ENCODE peak calls at places on chromosome 18, in four cellular contexts. O, Z, R and D are unnamed samples. For H3K4me1, the result is how much of the 10 kb centered on the place peaks cover.

GRCh38 chr18:22542400-22542835 is 124.7 kb upstream of the CTAGE1 start:
- ATAC-seq in O (no peak), Z (peak), R (peak), D (peak)

GRCh38 chr18:29305516-29305915 is 1128.6 kb upstream of the CDH2 start:
- ATAC-seq in O (no peak), Z (no peak), R (no peak), D (no peak)

GRCh38 chr18:26746284-26747130 is 119.0 kb downstream of the AQP4 start:
- ATAC-seq in O (no peak), Z (no peak), R (no peak), D (no peak)

GRCh38 chr18:50871846-50872245 is 7.1 kb upstream of the ME2 start:
- ATAC-seq in O (no peak), Z (no peak), R (no peak), D (no peak)

GRCh38 chr18:61929881-61930640 is 37.3 kb upstream of the RNF152 start:
- ATAC-seq in O (no peak), Z (no peak), R (no peak), D (no peak)

GRCh38 chr18:25423760-25424159 is 71.8 kb upstream of the ZNF521 start:
- ATAC-seq in O (no peak), Z (no peak), R (no peak), D (no peak)

GRCh38 chr18:32072321-32072720 is 19.4 kb upstream of the RNF138 start:
- ATAC-seq in O (peak), Z (no peak), R (no peak), D (no peak)

GRCh38 chr18:12231040-12231882 is 22.9 kb upstream of the CIDEA start:
- ATAC-seq in O (no peak), Z (no peak), R (peak), D (no peak)

GRCh38 chr18:78305789-78306188 is 673.8 kb upstream of the SALL3 start:
- ATAC-seq in O (no peak), Z (no peak), R (no peak), D (no peak)

GRCh38 chr18:23113576-23113975 is 21.7 kb upstream of the CABLES1 start:
- ATAC-seq in O (no peak), Z (no peak), R (peak), D (no peak)

GRCh38 chr18:78655921-78656320 is 323.7 kb upstream of the SALL3 start:
- ATAC-seq in O (no peak), Z (no peak), R (no peak), D (no peak)

GRCh38 chr18:38961880-38962279 is 1396.3 kb upstream of the CELF4 start:
- ATAC-seq in O (peak), Z (no peak), R (no peak), D (no peak)

GRCh38 chr18:29753379-29753778 is 1289.2 kb downstream of the DSC3 start:
- ATAC-seq in O (no peak), Z (no peak), R (no peak), D (no peak)

GRCh38 chr18:68454511-68455228 is 260.2 kb downstream of the TMX3 start:
- ATAC-seq in O (no peak), Z (no peak), R (no peak), D (no peak)

GRCh38 chr18:9259148-9259547 is 75.4 kb upstream of the TWSG1 start:
- ATAC-seq in O (no peak), Z (no peak), R (no peak), D (no peak)

GRCh38 chr18:80228051-80228848 is 19.1 kb downstream of the PARD6G start:
- ATAC-seq in O (no peak), Z (no peak), R (no peak), D (no peak)

GRCh38 chr18:31612124-31612523 is 20.4 kb downstream of the TTR start:
- ATAC-seq in O (no peak), Z (no peak), R (no peak), D (no peak)

GRCh38 chr18:13418013-13418710 is 199.6 kb downstream of the LDLRAD4 start:
- ATAC-seq in O (no peak), Z (peak), R (no peak), D (no peak)

GRCh38 chr18:31677592-31677991 is 6.8 kb downstream of the B4GALT6 start:
- ATAC-seq in O (peak), Z (no peak), R (no peak), D (no peak)

GRCh38 chr18:3466051-3466450 is 16.1 kb downstream of the TGIF1 start:
- ATAC-seq in O (no peak), Z (no peak), R (no peak), D (no peak)

GRCh38 chr18:59631583-59632181 is 65.5 kb downstream of the CCBE1 start:
- ATAC-seq in O (peak), Z (no peak), R (no peak), D (no peak)

GRCh38 chr18:36455931-36456330 is 158.4 kb downstream of the FHOD3 start:
- ATAC-seq in O (no peak), Z (no peak), R (no peak), D (no peak)

GRCh38 chr18:67957684-67958083 is 441.2 kb upstream of the DSEL start:
- ATAC-seq in O (no peak), Z (no peak), R (no peak), D (no peak)

GRCh38 chr18:55105873-55106272 is 146.6 kb upstream of the CCDC68 start:
- ATAC-seq in O (no peak), Z (no peak), R (no peak), D (no peak)

GRCh38 chr18:30684825-30685481 is 357.6 kb downstream of the DSC3 start:
- ATAC-seq in O (peak), Z (no peak), R (no peak), D (no peak)

GRCh38 chr18:23137093-23137640 is 1.9 kb downstream of the CABLES1 start:
- ATAC-seq in O (peak), Z (no peak), R (no peak), D (no peak)

GRCh38 chr18:48975817-48976649 is 25.3 kb upstream of the SMAD7 start:
- ATAC-seq in O (peak), Z (peak), R (peak), D (peak)

GRCh38 chr18:48983793-48984437 is 33.1 kb upstream of the SMAD7 start:
- ATAC-seq in O (no peak), Z (no peak), R (no peak), D (no peak)

GRCh38 chr18:48977914-48978313 is 27.1 kb upstream of the SMAD7 start:
- ATAC-seq in O (no peak), Z (no peak), R (no peak), D (no peak)

GRCh38 chr18:48982269-48982668 is 31.5 kb upstream of the SMAD7 start:
- ATAC-seq in O (no peak), Z (peak), R (no peak), D (no peak)

DNA sequence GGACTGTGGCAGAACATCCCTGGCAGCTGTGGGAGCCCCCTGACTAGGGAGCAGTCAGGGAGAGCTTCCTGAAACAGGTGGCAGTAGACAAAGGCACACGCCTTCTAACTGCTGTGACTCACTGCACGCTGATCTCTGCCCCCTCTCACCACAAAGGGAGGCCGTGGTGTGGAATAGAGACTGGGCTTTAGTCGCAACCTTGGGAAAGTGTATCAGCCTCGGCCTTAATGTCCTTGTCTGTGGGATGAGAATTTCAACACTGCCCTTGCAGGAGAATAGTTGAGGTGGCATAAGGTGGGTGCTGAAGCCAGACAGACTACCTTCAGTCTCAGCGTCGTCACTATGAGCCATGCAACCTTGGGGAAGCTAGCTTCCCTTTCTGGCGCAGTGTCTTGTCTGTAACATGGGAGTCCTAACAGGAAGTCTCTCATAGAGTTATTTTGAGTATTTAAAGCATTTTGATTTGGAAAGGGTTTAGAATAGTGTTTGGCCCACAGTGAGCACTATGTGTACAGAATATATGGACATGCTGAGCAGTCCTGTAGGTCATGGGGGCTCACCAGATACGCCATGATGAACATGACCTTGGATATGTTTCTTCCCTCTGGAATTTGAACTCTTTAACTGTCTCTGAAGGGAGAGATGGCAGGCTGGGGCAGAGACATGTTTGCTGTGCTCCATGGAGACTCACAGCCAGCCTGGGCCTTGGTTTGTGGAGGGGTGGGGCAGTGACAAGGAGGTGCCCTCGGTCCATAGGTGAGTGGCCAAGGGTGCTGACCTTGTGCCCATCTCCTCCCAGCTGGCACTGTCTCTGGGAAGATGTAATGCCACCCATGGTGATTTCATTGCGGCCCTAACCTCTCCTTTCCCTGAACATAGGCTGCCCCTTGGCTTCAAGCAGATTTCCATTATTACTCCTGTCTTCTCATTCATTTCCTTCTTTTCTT is 29.5 kb upstream of the SMAD7 start:
- ATAC-seq in O (no peak), Z (peak), R (no peak), D (no peak)
- TF ChIP-seq POLR2AphosphoS5 in O (no peak), Z (no peak), R (no peak), D (no peak)

DNA sequence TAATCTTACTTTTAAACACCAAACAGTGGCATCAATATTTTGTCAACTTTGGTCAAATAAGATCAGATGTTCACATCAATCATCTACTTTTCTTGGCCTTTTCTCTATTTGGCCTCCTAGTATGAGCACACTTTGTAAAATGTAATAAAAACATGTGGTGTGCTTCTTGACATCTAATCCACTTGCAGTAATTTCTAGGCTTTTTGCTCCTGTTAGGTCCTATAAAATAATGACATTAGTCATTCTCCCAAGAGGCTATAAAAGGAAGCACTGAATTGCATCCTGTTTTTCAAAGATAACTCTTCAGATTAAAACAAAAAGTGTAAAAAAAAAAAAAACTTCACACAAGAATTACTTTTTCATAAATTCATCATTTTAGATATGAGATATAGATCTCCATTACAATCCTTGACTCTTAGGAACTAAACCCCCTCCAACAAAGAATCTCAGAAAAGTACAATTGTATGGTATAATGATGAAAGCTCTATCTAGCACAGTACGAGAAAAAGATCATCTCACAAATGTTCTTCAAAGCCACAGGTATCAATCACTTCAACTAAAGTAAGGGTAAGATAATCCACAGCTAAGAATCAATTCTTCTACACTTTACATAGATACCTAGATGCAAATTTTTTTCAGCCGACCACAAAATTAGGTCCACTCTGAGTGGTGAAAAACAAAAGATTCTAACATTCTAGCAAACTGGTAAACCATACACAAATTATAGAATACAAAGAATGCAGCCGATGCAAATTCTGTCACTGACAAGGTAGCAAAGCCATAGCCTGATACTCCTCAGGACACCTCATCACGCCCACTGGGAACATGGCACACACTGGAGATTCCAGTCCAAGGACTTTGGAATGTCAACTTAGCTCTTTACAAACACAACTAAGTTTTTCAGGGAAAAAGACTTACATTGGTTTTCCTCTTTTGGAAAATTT is 2.7 kb downstream of the BCL2 start:
- ATAC-seq in O (peak), Z (no peak), R (no peak), D (no peak)
- H3K4me3 ChIP-seq in O (peak), Z (no peak), R (no peak), D (peak)

GRCh38 chr18:63183263-63183662 is 136.3 kb downstream of the BCL2 start:
- ATAC-seq in O (no peak), Z (no peak), R (no peak), D (no peak)
- H3K4me1 ChIP-seq in O (half or more), Z (under half), R (under half), D (under half)

GRCh38 chr18:72104851-72105250 is 439.3 kb downstream of the CBLN2 start:
- ATAC-seq in O (no peak), Z (no peak), R (no peak), D (no peak)

GRCh38 chr18:72107647-72108046 is 436.5 kb downstream of the CBLN2 start:
- ATAC-seq in O (no peak), Z (no peak), R (no peak), D (no peak)
- TF ChIP-seq POLR2AphosphoS5 in O (no peak), Z (no peak), R (no peak), D (no peak)

GRCh38 chr18:76566987-76567386 is 71.9 kb upstream of the ZNF516 start:
- ATAC-seq in O (no peak), Z (no peak), R (no peak), D (no peak)

GRCh38 chr18:76567835-76568445 is 72.9 kb upstream of the ZNF516 start:
- ATAC-seq in O (no peak), Z (no peak), R (no peak), D (no peak)

GRCh38 chr18:76564117-76564516 is 69.1 kb upstream of the ZNF516 start:
- ATAC-seq in O (no peak), Z (no peak), R (no peak), D (no peak)

GRCh38 chr18:76564636-76565237 is 69.7 kb upstream of the ZNF516 start:
- ATAC-seq in O (no peak), Z (no peak), R (no peak), D (no peak)

DNA sequence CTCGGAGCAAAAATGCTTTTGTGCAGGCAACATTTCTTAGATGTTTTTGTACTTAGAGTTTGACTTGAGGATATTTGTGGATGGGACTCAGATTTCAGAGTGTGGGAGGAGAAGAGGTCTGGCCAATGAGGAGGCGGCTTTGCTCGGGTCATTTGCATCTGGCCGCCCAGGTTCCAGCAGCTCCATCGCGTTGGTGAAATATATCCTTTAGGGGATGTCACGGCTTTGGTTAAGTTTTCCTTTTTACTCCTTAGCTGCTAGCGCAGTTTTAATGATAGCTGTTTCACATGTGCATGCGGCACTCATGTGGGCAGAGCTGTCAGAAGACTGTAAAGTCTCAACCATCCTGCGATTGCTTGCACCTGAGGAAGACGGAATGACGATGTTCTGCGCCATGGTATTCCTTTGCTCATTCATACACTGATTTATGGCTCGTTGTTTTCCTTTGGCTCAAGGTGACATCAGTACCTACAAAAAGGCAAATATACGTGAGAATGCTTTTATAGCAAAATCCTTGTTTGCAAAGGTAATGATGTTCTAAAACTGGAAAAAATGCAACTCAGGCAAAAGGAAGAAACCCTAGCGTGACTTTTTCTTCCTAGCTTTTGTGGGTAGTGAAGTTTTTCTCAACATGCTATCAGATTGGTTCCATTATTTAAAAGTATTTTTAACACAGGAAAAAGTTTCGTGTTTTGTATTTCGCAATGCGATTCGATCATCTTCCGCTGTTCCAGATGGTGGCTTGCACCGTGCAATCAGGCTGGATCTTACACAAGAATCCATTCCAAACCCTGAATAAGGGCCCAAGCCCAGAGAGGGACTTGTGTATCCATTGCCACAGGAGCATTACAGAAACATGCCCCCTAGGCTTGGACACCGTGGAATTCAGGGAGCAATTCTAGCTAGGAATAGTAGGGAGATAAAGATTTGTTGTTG is 70.5 kb upstream of the ZNF516 start:
- ATAC-seq in O (no peak), Z (peak), R (peak), D (peak)
- H3K4me3 ChIP-seq in O (no peak), Z (peak), R (no peak), D (peak)

DNA sequence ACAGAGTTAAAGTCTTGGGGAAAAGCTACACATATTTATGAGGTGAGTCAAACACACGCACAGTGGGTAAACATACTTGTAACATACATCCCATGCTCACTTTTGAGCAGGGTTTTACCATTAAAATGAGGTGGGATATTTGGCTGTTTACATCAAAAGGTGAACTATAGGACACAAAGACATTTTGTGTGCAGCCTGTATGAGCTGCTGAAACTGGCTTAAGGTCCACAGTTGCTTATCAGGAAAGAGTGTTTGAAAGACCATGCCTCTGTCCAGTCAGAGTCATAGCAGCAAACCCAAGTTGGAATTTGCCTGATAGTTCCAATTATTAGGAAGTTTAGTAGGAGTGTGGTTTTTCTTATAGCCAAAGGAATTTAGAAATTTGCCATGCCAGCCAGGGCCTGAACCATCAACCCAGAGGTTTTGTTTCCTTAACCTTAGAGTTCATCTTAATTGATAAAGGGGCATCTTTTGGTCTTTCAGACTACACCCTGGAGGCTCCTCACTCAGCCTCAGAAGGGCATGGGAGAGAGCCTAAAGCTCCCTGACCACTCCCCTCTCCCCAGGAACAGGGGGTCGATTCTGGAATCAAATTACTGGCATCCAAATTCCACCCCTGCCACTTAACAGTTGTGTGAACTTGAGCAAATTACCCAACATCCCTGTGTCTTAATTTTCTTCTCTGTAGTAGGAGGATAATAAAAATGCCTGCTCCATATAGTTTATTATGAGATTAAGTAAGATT is 29.9 kb upstream of the L3MBTL4 start:
- ATAC-seq in O (no peak), Z (peak), R (no peak), D (no peak)
- H3K4me1 ChIP-seq in O (under half), Z (under half), R (under half), D (under half)

GRCh38 chr18:58549814-58550339 is 79.0 kb downstream of the ALPK2 start:
- ATAC-seq in O (no peak), Z (peak), R (peak), D (no peak)
- TF ChIP-seq POLR2AphosphoS5 in O (no peak), Z (no peak), R (no peak), D (no peak)